ENCODE peak calls at places on chromosomes 11 and 22, in eight cellular contexts. N, G, W, X, O, Y, C and V are unnamed samples.

GRCh38 chr11:69227271-69227670 is 66.7 kb upstream of the MYEOV start:
- DNase-seq in O (no peak), Y (peak), C (no peak), X (no peak), W (no peak), G (peak), N (no peak), V (peak)

GRCh38 chr11:102966011-102966410 is 10.5 kb upstream of the MMP13 start:
- DNase-seq in G (no peak), W (no peak), X (no peak), N (no peak), O (no peak), Y (no peak), C (no peak), V (no peak)

GRCh38 chr22:39179401-39179827 is 26.9 kb upstream of the CBX7 start:
- DNase-seq in W (no peak), Y (peak), O (no peak), G (peak), X (no peak), C (no peak), N (no peak), V (peak)

GRCh38 chr11:124899376-124900145 is 1.9 kb upstream of the ROBO4 start:
- DNase-seq in N (no peak), Y (no peak), G (no peak), W (no peak), O (no peak), X (no peak), C (no peak), V (peak)

GRCh38 chr22:27868738-27869282 is 50.2 kb downstream of the PITPNB start:
- DNase-seq in W (no peak), O (no peak), X (no peak), N (no peak), C (no peak), Y (no peak), G (no peak), V (no peak)

GRCh38 chr11:355581-356458 is 13.5 kb upstream of the B4GALNT4 start:
- DNase-seq in Y (peak), N (peak), C (peak), X (peak), O (peak), W (peak), G (peak), V (peak)

GRCh38 chr11:76184551-76184993 is 21.7 kb downstream of the WNT11 start:
- DNase-seq in X (no peak), N (no peak), W (no peak), G (no peak), C (no peak), O (no peak), Y (no peak), V (no peak)

GRCh38 chr22:48299801-48300200 is 1527.9 kb downstream of the BRD1 start:
- DNase-seq in C (no peak), Y (no peak), W (no peak), X (no peak), G (no peak), N (no peak), O (no peak), V (peak)

GRCh38 chr22:44181912-44182590 is 1.3 kb downstream of the PARVG start:
- DNase-seq in G (no peak), X (no peak), W (no peak), O (peak), Y (no peak), C (no peak), N (no peak), V (no peak)

GRCh38 chr11:44559207-44559943 is 6.1 kb upstream of the CD82 start:
- DNase-seq in O (peak), N (no peak), G (no peak), Y (no peak), W (no peak), C (no peak), X (no peak), V (no peak)

GRCh38 chr11:2276280-2276998 is 6.1 kb upstream of the ASCL2 start:
- DNase-seq in X (no peak), Y (peak), W (no peak), C (no peak), N (no peak), G (no peak), O (no peak), V (no peak)

GRCh38 chr11:75184757-75185156 is 33.9 kb downstream of the SLCO2B1 start:
- DNase-seq in W (no peak), O (no peak), N (no peak), G (no peak), Y (no peak), X (no peak), C (peak), V (no peak)

GRCh38 chr22:17260950-17261349 is 41.7 kb upstream of the ADA2 start:
- DNase-seq in C (no peak), G (no peak), N (no peak), Y (no peak), X (no peak), W (no peak), O (no peak), V (no peak)

GRCh38 chr11:61580292-61580888 is 486 bp downstream of the SYT7 start:
- DNase-seq in N (no peak), G (no peak), O (no peak), Y (no peak), X (no peak), W (no peak), C (no peak), V (no peak)

GRCh38 chr11:12791245-12791644 is 117.0 kb downstream of the TEAD1 start:
- DNase-seq in W (no peak), X (no peak), O (no peak), Y (no peak), C (no peak), N (no peak), G (no peak), V (no peak)

GRCh38 chr11:42913731-42914130 is 398.1 kb upstream of the API5 start:
- DNase-seq in W (no peak), Y (no peak), O (no peak), N (no peak), C (no peak), G (no peak), X (no peak), V (no peak)

GRCh38 chr11:47478651-47479329 is 29.9 kb upstream of the RAPSN start:
- DNase-seq in N (no peak), O (no peak), C (no peak), G (no peak), X (no peak), W (no peak), Y (no peak), V (no peak)

GRCh38 chr22:36924151-36924698 is 10.8 kb downstream of the CSF2RB start:
- DNase-seq in X (no peak), Y (no peak), C (no peak), O (no peak), G (no peak), W (no peak), N (no peak), V (no peak)

GRCh38 chr11:72260574-72260973 is 16.6 kb upstream of the PHOX2A start:
- DNase-seq in Y (no peak), G (no peak), C (no peak), N (no peak), O (no peak), X (no peak), W (no peak), V (no peak)

GRCh38 chr11:107859459-107860239 is 1.1 kb upstream of the SLC35F2 start:
- DNase-seq in N (peak), O (peak), Y (peak), W (peak), G (peak), X (peak), C (peak), V (peak)

GRCh38 chr11:61414547-61414946 is 15.2 kb downstream of the CPSF7 start:
- DNase-seq in X (no peak), O (no peak), C (no peak), N (no peak), Y (no peak), G (no peak), W (no peak), V (no peak)

GRCh38 chr11:61486779-61487178 is 21.8 kb upstream of the LRRC10B start:
- DNase-seq in W (no peak), C (no peak), N (no peak), G (no peak), X (no peak), O (no peak), Y (no peak), V (no peak)

GRCh38 chr11:73565804-73566203 is 32.1 kb downstream of the FAM168A start:
- DNase-seq in Y (no peak), N (no peak), W (no peak), O (no peak), C (no peak), X (no peak), G (no peak), V (no peak)

GRCh38 chr11:83865636-83866461 is 579.7 kb upstream of the CCDC90B start:
- DNase-seq in N (no peak), C (no peak), O (no peak), G (no peak), W (no peak), Y (peak), X (no peak), V (no peak)

GRCh38 chr22:33034753-33035152 is 23.4 kb downstream of the SYN3 start:
- DNase-seq in W (peak), N (no peak), C (no peak), Y (peak), G (no peak), X (no peak), O (no peak), V (peak)

GRCh38 chr22:28408702-28409101 is 270.9 kb downstream of the TTC28 start:
- DNase-seq in W (no peak), X (no peak), O (no peak), C (no peak), G (no peak), Y (no peak), N (no peak), V (no peak)

GRCh38 chr22:22770280-22770871 is 117.2 kb upstream of the IGLL5 start:
- DNase-seq in Y (peak), G (no peak), W (peak), O (peak), C (peak), N (peak), X (peak), V (peak)

GRCh38 chr11:460331-461199 is 10.5 kb downstream of the PTDSS2 start:
- DNase-seq in O (no peak), W (no peak), N (peak), X (no peak), Y (no peak), G (peak), C (no peak), V (no peak)

GRCh38 chr22:25403752-25404471 is 160.6 kb upstream of the GRK3 start:
- DNase-seq in O (peak), W (no peak), C (no peak), X (no peak), Y (no peak), N (peak), G (no peak), V (no peak)

GRCh38 chr22:17199131-17199731 is 20.0 kb downstream of the ADA2 start:
- DNase-seq in G (peak), Y (peak), N (no peak), C (no peak), W (no peak), X (no peak), O (no peak), V (no peak)

GRCh38 chr11:44718612-44719390 is 8.0 kb upstream of the TSPAN18 start:
- DNase-seq in O (no peak), X (no peak), G (no peak), N (no peak), Y (peak), W (no peak), C (no peak), V (no peak)

GRCh38 chr22:40635008-40635939 is 1.2 kb downstream of the MRTFA start:
- DNase-seq in C (no peak), O (no peak), N (no peak), W (no peak), X (no peak), Y (no peak), G (peak), V (peak)

GRCh38 chr11:128492461-128492860 is 94.9 kb downstream of the ETS1 start:
- DNase-seq in O (peak), X (no peak), N (no peak), C (no peak), G (no peak), W (no peak), Y (no peak), V (no peak)

GRCh38 chr11:122781378-122782040 is 56.8 kb upstream of the CRTAM start:
- DNase-seq in W (peak), Y (peak), X (peak), N (peak), G (peak), O (peak), C (peak), V (peak)

GRCh38 chr11:134552749-134553148 is 140.7 kb upstream of the B3GAT1 start:
- DNase-seq in G (no peak), N (no peak), Y (no peak), C (no peak), X (no peak), O (no peak), W (no peak), V (no peak)

GRCh38 chr11:68905421-68906360 is 2.0 kb downstream of the IGHMBP2 start:
- DNase-seq in Y (no peak), N (no peak), C (no peak), G (no peak), W (no peak), O (no peak), X (no peak), V (no peak)

DNA sequence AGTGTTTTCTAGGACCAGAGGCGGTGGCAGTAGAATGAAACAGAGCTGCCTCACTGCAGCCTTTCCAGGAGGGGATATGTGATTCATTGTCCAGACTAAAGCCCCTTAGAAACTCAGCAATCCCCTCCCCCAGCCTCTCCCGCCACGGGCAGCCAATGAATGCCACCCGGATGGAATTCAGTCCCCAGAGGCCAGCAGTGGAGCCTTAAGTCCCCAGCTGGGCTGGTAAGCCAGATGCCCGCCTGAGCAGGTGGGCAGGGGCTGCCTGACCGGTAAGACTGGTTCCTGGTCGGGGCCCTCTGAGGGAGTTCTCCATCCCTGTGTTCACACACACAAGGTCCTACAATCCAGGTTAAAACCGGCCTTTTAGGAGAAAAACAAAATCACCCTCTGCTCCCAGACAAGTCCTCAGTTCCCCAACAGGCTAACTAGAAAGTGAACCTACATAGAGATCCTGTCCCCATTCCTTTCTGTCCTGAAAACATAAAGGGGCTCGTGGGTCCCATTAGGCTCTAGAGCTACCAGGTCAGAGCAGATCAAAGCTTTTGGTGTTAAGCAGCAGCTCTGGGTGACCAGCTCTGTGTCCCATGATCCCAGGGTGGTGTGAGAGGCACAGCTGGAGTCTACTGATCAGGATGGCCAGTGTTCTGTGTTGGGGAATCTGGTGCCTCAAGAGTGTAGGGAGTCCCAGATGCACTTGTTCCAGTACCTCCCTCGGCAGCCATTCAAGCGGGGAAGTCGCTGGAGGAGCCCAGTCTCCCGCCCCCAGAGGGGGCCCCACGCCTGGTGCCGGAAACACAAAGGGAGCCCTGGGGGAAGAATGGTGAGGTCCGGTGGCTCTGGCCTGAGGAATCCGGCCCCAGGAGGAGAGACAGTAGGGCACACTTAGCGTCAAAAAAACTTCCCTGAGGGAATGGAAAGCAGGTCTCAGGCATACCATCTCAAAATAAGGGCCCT is 2.6 kb downstream of the PATZ1 start:
- DNase-seq in C (no peak), O (peak), G (peak), Y (no peak), N (no peak), X (peak), W (peak), V (peak)
- TF ChIP-seq POLR2A in C (no peak), O (peak), G (no peak), Y (no peak), N (no peak), X (no peak), W (no peak), V (no peak)

DNA sequence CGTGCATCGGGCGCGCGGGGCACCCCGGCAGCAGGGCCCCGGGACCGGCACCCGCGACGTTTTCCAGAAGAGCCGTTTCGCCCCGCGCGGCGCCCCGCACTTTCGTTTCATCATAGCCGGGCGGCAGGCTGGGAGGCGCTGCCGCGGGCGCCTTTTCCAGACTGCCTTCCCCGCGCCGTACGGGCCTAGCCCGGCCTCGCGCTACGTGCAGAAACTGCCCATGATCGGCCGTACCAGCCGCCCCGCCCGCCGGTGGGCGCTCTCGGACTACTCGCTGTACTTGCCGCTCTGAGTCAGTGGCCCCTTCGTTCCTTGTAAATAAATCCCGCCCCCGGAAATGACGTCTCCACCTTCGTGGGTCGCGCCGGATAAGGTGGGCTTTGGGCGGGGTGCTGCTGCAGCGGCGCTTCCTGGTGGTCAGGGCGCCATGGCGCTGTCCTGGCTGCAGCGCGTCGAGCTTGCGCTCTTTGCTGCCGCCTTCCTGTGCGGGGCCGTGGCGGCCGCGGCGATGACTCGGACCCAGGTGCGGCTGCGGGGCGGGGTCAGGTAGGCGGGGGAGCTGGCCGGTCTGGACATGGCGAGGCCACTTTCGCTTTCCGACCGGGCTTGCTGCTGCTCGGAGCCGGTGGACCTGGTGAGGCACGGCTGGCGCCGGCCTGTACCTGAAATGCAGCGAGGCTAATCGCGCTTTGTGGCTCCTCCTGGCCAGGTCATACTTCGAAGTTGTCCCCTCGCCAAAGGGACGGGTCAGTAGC is at the start of gene TMEM179B:
- DNase-seq in C (peak), W (peak), N (peak), G (peak), O (peak), Y (peak), X (peak), V (peak)
- TF ChIP-seq CTCF in C (peak), W (peak), N (no peak), G (no peak), O (peak), Y (peak), X (peak), V (no peak)

DNA sequence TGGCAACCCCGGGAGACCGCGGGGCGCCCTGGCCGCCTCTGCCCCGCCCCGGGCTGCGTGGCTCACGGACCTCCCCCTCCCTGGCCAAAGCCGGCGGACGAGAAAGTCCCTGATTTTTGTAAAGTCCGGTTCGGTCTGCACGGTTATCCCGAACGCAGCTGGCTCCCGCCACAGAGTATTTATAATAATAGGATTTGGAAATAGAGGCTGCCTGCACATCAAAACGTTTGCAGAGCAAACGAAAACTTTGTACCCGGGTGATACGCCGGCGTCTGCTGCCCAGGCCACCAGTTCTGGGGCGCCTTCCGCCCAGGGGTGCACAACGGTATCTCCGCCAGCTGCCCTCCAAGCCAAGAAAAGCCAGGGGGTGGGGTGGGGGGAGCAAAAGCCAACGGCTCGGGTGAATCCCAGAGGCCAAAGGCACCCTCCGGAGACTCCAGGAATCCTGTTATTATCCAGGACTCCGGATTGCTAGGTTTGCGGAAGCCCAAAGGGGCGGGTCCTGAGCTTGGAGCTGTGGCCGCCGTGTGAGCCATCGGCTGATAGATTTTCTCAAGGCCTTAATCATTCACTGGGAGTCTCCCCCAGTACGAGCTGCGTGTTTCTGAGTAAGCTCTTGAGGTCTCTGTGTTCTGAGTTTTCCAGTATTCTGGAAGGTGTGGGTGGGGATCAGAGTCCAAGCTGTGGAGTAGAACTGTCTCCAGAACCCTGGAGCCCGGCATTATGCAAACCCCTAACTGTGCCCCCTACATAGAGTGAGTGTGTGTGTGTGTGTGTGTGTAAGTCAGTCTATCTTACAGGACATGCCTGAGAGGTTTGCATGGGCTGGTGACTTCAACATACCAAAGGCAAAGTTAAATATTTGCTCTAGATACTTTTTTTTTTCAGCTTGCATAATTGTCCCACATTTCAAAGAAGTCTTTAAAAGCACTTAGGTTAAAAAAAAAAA is 679 bp upstream of the SHANK2 start:
- DNase-seq in X (peak), Y (no peak), W (peak), N (peak), C (peak), G (no peak), O (no peak), V (no peak)
- H3K4me3 ChIP-seq in X (peak), Y (no peak), W (peak), N (peak), C (peak), G (peak), O (no peak), V (no peak)

DNA sequence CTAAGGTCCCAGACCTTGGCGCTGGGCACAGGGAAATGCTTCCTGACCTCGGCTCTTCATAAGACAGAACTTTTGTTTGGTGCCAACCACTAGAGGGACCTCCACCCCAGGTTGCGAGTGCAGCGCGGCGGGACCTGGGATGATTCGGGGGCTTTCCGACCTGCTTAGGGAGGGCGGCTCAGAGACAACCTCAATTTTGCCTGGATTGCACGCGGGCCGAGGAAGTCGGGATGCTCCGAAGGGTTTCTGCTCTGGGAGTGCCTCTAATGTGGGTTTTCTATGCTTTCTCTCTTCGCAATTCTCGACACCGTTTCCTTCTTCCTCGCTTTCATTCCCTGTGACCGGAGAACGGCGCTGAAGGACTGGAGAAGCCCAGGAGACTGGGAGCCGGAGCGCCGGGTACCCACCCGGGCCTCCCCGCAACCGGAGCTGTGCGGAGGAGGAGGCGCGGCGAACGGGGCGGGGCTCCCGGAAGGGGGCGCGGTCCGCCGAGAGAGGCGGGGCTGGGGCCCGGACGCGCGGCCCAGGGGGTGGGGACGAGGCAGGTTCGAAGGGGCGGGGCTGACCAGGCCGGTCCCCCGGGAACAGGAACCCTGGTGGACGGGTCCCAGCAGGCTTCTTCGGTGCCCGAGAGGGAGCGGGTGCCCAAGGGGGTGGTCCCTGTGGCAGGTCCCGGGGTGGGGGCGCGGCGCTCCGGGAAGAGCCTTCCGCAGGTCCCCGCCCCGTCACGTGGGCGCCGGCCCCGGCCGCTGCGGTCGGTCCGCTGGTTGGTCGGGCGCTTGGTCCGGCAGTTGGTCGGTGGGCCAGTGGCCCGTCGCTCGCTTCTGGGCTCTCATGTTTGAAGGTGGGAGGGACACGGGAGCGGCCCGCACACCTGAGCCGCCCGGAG is at the start of gene PPFIBP2:
- DNase-seq in Y (peak), W (peak), C (peak), N (peak), G (peak), X (peak), O (peak), V (peak)
- TF ChIP-seq POLR2A in Y (peak), W (no peak), C (peak), N (no peak), G (peak), X (peak), O (peak), V (no peak)